ENCODE peak calls at places on chromosomes 7 and 10, in six cellular contexts. One of them, this sample, is unnamed.
A peak's percentile ranks its signal among the peaks of the same experiment; 100 is the strongest.

GRCh38 chr10:98088186-98088971 is 46.1 kb upstream of the R3HCC1L start:
- DNase-seq in sigmoid colon: no peak
- DNase-seq in CD8-positive, alpha-beta memory T cell: no peak
- DNase-seq in fibroblast of lung: no peak
- DNase-seq in OCI-LY7: no peak
- DNase-seq in adipocyte: no peak
- DNase-seq in this sample: no peak

GRCh38 chr10:31698169-31698890 is 230.3 kb downstream of the ARHGAP12 start:
- DNase-seq in sigmoid colon: peak; percentile 92
- DNase-seq in CD8-positive, alpha-beta memory T cell: no peak
- DNase-seq in fibroblast of lung: peak; percentile 80
- DNase-seq in OCI-LY7: no peak
- DNase-seq in adipocyte: peak; percentile 95
- DNase-seq in this sample: no peak

GRCh38 chr7:26777383-26777782 is 87.0 kb downstream of the SKAP2 start:
- DNase-seq in sigmoid colon: no peak
- DNase-seq in CD8-positive, alpha-beta memory T cell: no peak
- DNase-seq in fibroblast of lung: no peak
- DNase-seq in OCI-LY7: no peak
- DNase-seq in adipocyte: no peak
- DNase-seq in this sample: no peak

GRCh38 chr10:112963835-112964234 is 13.8 kb downstream of the TCF7L2 start:
- DNase-seq in sigmoid colon: peak; percentile 54
- DNase-seq in CD8-positive, alpha-beta memory T cell: no peak
- DNase-seq in fibroblast of lung: peak; percentile 40
- DNase-seq in OCI-LY7: no peak
- DNase-seq in adipocyte: no peak
- DNase-seq in this sample: no peak

GRCh38 chr7:134461921-134462320 is 3.0 kb upstream of the AKR1B1 start:
- DNase-seq in sigmoid colon: no peak
- DNase-seq in CD8-positive, alpha-beta memory T cell: no peak
- DNase-seq in fibroblast of lung: no peak
- DNase-seq in OCI-LY7: no peak
- DNase-seq in adipocyte: no peak
- DNase-seq in this sample: no peak

GRCh38 chr10:72435570-72435969 is 80.9 kb upstream of the DNAJB12 start:
- DNase-seq in sigmoid colon: no peak
- DNase-seq in CD8-positive, alpha-beta memory T cell: no peak
- DNase-seq in fibroblast of lung: no peak
- DNase-seq in OCI-LY7: no peak
- DNase-seq in adipocyte: no peak
- DNase-seq in this sample: no peak

GRCh38 chr7:155173905-155174304 is 103.8 kb downstream of the HTR5A start:
- DNase-seq in sigmoid colon: no peak
- DNase-seq in CD8-positive, alpha-beta memory T cell: no peak
- DNase-seq in fibroblast of lung: no peak
- DNase-seq in OCI-LY7: no peak
- DNase-seq in adipocyte: no peak
- DNase-seq in this sample: no peak

GRCh38 chr7:2894118-2894940 is 50.2 kb upstream of the GNA12 start:
- DNase-seq in sigmoid colon: no peak
- DNase-seq in CD8-positive, alpha-beta memory T cell: peak; percentile 61
- DNase-seq in fibroblast of lung: no peak
- DNase-seq in OCI-LY7: peak; percentile 91
- DNase-seq in adipocyte: no peak
- DNase-seq in this sample: no peak

GRCh38 chr7:151093748-151094147 is 7.5 kb downstream of the AGAP3 start:
- DNase-seq in sigmoid colon: no peak
- DNase-seq in CD8-positive, alpha-beta memory T cell: no peak
- DNase-seq in fibroblast of lung: no peak
- DNase-seq in OCI-LY7: no peak
- DNase-seq in adipocyte: no peak
- DNase-seq in this sample: peak; percentile 22

GRCh38 chr10:43138757-43139241 is 554 bp downstream of the CSGALNACT2 start:
- DNase-seq in sigmoid colon: no peak
- DNase-seq in CD8-positive, alpha-beta memory T cell: peak; percentile 82
- DNase-seq in fibroblast of lung: peak; percentile 44
- DNase-seq in OCI-LY7: peak; percentile 72
- DNase-seq in adipocyte: peak; percentile 75
- DNase-seq in this sample: no peak

GRCh38 chr10:43816351-43817321 is 168.0 kb upstream of the ZNF32 start:
- DNase-seq in sigmoid colon: peak; percentile 76
- DNase-seq in CD8-positive, alpha-beta memory T cell: peak; percentile 84
- DNase-seq in fibroblast of lung: peak; percentile 93
- DNase-seq in OCI-LY7: peak; percentile 51
- DNase-seq in adipocyte: peak; percentile 83
- DNase-seq in this sample: no peak

GRCh38 chr10:125014086-125014830 is 72.3 kb downstream of the ZRANB1 start:
- DNase-seq in sigmoid colon: peak; percentile 71
- DNase-seq in CD8-positive, alpha-beta memory T cell: no peak
- DNase-seq in fibroblast of lung: no peak
- DNase-seq in OCI-LY7: no peak
- DNase-seq in adipocyte: no peak
- DNase-seq in this sample: peak; percentile 71

GRCh38 chr10:11476035-11476434 is 135.4 kb downstream of the USP6NL start:
- DNase-seq in sigmoid colon: no peak
- DNase-seq in CD8-positive, alpha-beta memory T cell: no peak
- DNase-seq in fibroblast of lung: peak; percentile 5
- DNase-seq in OCI-LY7: no peak
- DNase-seq in adipocyte: no peak
- DNase-seq in this sample: no peak

GRCh38 chr10:58299580-58299979 is 30.6 kb downstream of the CISD1 start:
- DNase-seq in sigmoid colon: no peak
- DNase-seq in CD8-positive, alpha-beta memory T cell: peak; percentile 65
- DNase-seq in fibroblast of lung: peak; percentile 43
- DNase-seq in OCI-LY7: peak; percentile 70
- DNase-seq in adipocyte: peak; percentile 82
- DNase-seq in this sample: peak; percentile 49

GRCh38 chr10:112227331-112227961 is 43.9 kb upstream of the GPAM start:
- DNase-seq in sigmoid colon: no peak
- DNase-seq in CD8-positive, alpha-beta memory T cell: no peak
- DNase-seq in fibroblast of lung: peak; percentile 44
- DNase-seq in OCI-LY7: no peak
- DNase-seq in adipocyte: peak; percentile 11
- DNase-seq in this sample: no peak

GRCh38 chr7:115585015-115585655 is 445.4 kb downstream of the TFEC start:
- DNase-seq in sigmoid colon: no peak
- DNase-seq in CD8-positive, alpha-beta memory T cell: no peak
- DNase-seq in fibroblast of lung: peak; percentile 19
- DNase-seq in OCI-LY7: no peak
- DNase-seq in adipocyte: no peak
- DNase-seq in this sample: no peak

GRCh38 chr7:102236592-102237287 is 49.9 kb upstream of the SH2B2 start:
- DNase-seq in sigmoid colon: peak; percentile 75
- DNase-seq in CD8-positive, alpha-beta memory T cell: no peak
- DNase-seq in fibroblast of lung: peak; percentile 36
- DNase-seq in OCI-LY7: peak; percentile 57
- DNase-seq in adipocyte: peak; percentile 88
- DNase-seq in this sample: peak; percentile 74

GRCh38 chr7:73838642-73839041 is 3.7 kb downstream of the METTL27 start:
- DNase-seq in sigmoid colon: no peak
- DNase-seq in CD8-positive, alpha-beta memory T cell: no peak
- DNase-seq in fibroblast of lung: no peak
- DNase-seq in OCI-LY7: no peak
- DNase-seq in adipocyte: no peak
- DNase-seq in this sample: no peak

GRCh38 chr10:129764011-129764900 is 199.8 kb downstream of the EBF3 start:
- DNase-seq in sigmoid colon: peak; percentile 57
- DNase-seq in CD8-positive, alpha-beta memory T cell: peak; percentile 25
- DNase-seq in fibroblast of lung: no peak
- DNase-seq in OCI-LY7: no peak
- DNase-seq in adipocyte: no peak
- DNase-seq in this sample: no peak

GRCh38 chr7:139798221-139798620 is 20.4 kb upstream of the HIPK2 start:
- DNase-seq in sigmoid colon: no peak
- DNase-seq in CD8-positive, alpha-beta memory T cell: no peak
- DNase-seq in fibroblast of lung: no peak
- DNase-seq in OCI-LY7: peak; percentile 59
- DNase-seq in adipocyte: no peak
- DNase-seq in this sample: no peak

GRCh38 chr7:120819861-120820260 is 38.1 kb downstream of the TSPAN12 start:
- DNase-seq in sigmoid colon: no peak
- DNase-seq in CD8-positive, alpha-beta memory T cell: no peak
- DNase-seq in fibroblast of lung: no peak
- DNase-seq in OCI-LY7: no peak
- DNase-seq in adipocyte: no peak
- DNase-seq in this sample: no peak

GRCh38 chr7:47290867-47291266 is 291.0 kb downstream of the TNS3 start:
- DNase-seq in sigmoid colon: no peak
- DNase-seq in CD8-positive, alpha-beta memory T cell: no peak
- DNase-seq in fibroblast of lung: no peak
- DNase-seq in OCI-LY7: no peak
- DNase-seq in adipocyte: no peak
- DNase-seq in this sample: no peak

GRCh38 chr7:44094365-44094764 is 9.8 kb upstream of the AEBP1 start:
- DNase-seq in sigmoid colon: no peak
- DNase-seq in CD8-positive, alpha-beta memory T cell: no peak
- DNase-seq in fibroblast of lung: no peak
- DNase-seq in OCI-LY7: no peak
- DNase-seq in adipocyte: no peak
- DNase-seq in this sample: no peak
- H3K4me1 ChIP-seq in sigmoid colon: no peaks in the 10 kb centered on the region
- H3K4me1 ChIP-seq in CD8-positive, alpha-beta memory T cell: no peaks in the 10 kb centered on the region
- H3K4me1 ChIP-seq in fibroblast of lung: peaks cover under 1% of the 10 kb centered on the region
- H3K4me1 ChIP-seq in OCI-LY7: peaks cover 84% of the 10 kb centered on the region
- H3K4me1 ChIP-seq in adipocyte: peaks cover 32% of the 10 kb centered on the region
- H3K4me1 ChIP-seq in this sample: no peaks in the 10 kb centered on the region

GRCh38 chr7:112428715-112429114 is 21.5 kb upstream of the IFRD1 start:
- DNase-seq in sigmoid colon: no peak
- DNase-seq in CD8-positive, alpha-beta memory T cell: no peak
- DNase-seq in fibroblast of lung: no peak
- DNase-seq in OCI-LY7: no peak
- DNase-seq in adipocyte: no peak
- DNase-seq in this sample: no peak

GRCh38 chr7:112431803-112432202 is 18.5 kb upstream of the IFRD1 start:
- DNase-seq in sigmoid colon: no peak
- DNase-seq in CD8-positive, alpha-beta memory T cell: no peak
- DNase-seq in fibroblast of lung: no peak
- DNase-seq in OCI-LY7: no peak
- DNase-seq in adipocyte: no peak
- DNase-seq in this sample: no peak

GRCh38 chr7:112427984-112428383 is 22.3 kb upstream of the IFRD1 start:
- DNase-seq in sigmoid colon: no peak
- DNase-seq in CD8-positive, alpha-beta memory T cell: no peak
- DNase-seq in fibroblast of lung: no peak
- DNase-seq in OCI-LY7: no peak
- DNase-seq in adipocyte: no peak
- DNase-seq in this sample: no peak

GRCh38 chr7:112433289-112433688 is 17.0 kb upstream of the IFRD1 start:
- DNase-seq in sigmoid colon: no peak
- DNase-seq in CD8-positive, alpha-beta memory T cell: no peak
- DNase-seq in fibroblast of lung: no peak
- DNase-seq in OCI-LY7: no peak
- DNase-seq in adipocyte: no peak
- DNase-seq in this sample: no peak

GRCh38 chr7:112430649-112431048 is 19.6 kb upstream of the IFRD1 start:
- DNase-seq in sigmoid colon: no peak
- DNase-seq in CD8-positive, alpha-beta memory T cell: no peak
- DNase-seq in fibroblast of lung: no peak
- DNase-seq in OCI-LY7: no peak
- DNase-seq in adipocyte: no peak
- DNase-seq in this sample: no peak
- H3K4me1 ChIP-seq in sigmoid colon: peaks cover 12% of the 10 kb centered on the region
- H3K4me1 ChIP-seq in CD8-positive, alpha-beta memory T cell: no peaks in the 10 kb centered on the region
- H3K4me1 ChIP-seq in fibroblast of lung: no peaks in the 10 kb centered on the region
- H3K4me1 ChIP-seq in OCI-LY7: peaks cover 14% of the 10 kb centered on the region
- H3K4me1 ChIP-seq in adipocyte: no peaks in the 10 kb centered on the region
- H3K4me1 ChIP-seq in this sample: no peaks in the 10 kb centered on the region

DNA sequence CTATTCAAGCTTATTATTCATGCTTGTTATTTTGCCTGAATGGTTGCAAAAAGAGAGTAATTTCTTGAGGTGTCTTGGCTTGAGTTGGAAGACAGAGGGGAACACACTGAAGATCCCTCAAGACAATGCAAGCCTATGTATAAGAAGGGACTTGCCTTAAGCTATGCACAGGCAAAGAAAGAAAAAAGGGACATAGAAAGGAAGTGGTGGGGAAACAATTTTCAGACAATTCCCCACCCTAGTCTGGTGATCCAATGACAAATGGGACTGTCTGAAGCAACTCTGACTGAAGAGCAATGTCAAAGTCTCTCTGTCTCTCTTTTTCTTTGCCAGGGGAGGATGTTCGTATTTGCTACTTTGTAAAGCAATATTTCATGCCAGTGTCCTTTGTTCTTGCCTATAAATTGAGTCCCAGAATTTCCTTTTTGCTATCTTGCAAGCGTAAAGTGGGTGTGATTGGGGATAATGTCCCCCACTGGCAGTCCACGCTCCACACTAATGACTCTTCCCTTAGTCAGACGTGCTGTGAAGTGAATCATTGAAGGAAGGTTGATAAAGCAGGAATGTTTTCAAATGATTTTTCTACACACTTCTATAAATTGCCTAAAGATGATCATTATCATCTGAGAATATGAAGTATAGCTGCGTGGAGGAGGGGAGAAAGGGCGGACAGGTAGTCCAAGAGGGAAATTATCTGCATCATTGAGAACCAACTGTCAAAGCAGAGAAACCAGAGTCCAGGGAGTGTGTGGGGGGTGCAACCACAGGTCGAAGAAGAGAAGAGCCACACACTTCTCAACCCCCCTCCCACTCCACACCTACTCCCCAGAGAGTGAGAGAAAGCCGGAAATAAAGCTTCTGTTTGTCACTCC is 243.8 kb upstream of the ETV1 start:
- DNase-seq in sigmoid colon: no peak
- DNase-seq in CD8-positive, alpha-beta memory T cell: no peak
- DNase-seq in fibroblast of lung: peak; percentile 68
- DNase-seq in OCI-LY7: no peak
- DNase-seq in adipocyte: no peak
- DNase-seq in this sample: no peak
- H3K4me1 ChIP-seq in sigmoid colon: no peaks in the 10 kb centered on the region
- H3K4me1 ChIP-seq in CD8-positive, alpha-beta memory T cell: no peaks in the 10 kb centered on the region
- H3K4me1 ChIP-seq in fibroblast of lung: no peaks in the 10 kb centered on the region
- H3K4me1 ChIP-seq in OCI-LY7: no peaks in the 10 kb centered on the region
- H3K4me1 ChIP-seq in adipocyte: peaks cover 25% of the 10 kb centered on the region
- H3K4me1 ChIP-seq in this sample: no peaks in the 10 kb centered on the region

DNA sequence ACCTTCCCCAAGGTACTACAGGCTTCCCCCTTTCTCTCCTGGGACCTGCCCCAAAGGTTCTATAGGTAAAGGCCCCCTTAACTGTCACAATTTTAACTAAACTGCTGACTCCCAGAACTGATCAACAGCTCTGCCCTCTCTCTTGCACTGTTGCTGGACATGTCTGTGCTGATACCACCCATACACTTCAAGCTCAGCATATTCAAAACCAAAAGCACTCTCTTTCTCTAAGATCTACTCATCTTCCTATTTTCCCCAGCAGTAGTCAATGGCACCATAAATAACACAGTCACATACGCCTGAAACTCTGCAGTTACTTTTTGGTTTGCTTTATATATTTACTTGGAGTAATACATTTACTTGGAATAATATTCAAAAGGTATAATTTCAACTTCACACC is 12.3 kb downstream of the OSBPL3 start:
- DNase-seq in sigmoid colon: no peak
- DNase-seq in CD8-positive, alpha-beta memory T cell: no peak
- DNase-seq in fibroblast of lung: no peak
- DNase-seq in OCI-LY7: peak; percentile 15
- DNase-seq in adipocyte: no peak
- DNase-seq in this sample: no peak
- H3K4me1 ChIP-seq in sigmoid colon: no peaks in the 10 kb centered on the region
- H3K4me1 ChIP-seq in CD8-positive, alpha-beta memory T cell: peaks cover 64% of the 10 kb centered on the region
- H3K4me1 ChIP-seq in fibroblast of lung: peaks cover 23% of the 10 kb centered on the region
- H3K4me1 ChIP-seq in OCI-LY7: peaks cover 86% of the 10 kb centered on the region
- H3K4me1 ChIP-seq in adipocyte: peaks cover 24% of the 10 kb centered on the region
- H3K4me1 ChIP-seq in this sample: no peaks in the 10 kb centered on the region

GRCh38 chr7:22565315-22565811 is 65.4 kb upstream of the STEAP1B start:
- DNase-seq in sigmoid colon: no peak
- DNase-seq in CD8-positive, alpha-beta memory T cell: no peak
- DNase-seq in fibroblast of lung: peak; percentile 94
- DNase-seq in OCI-LY7: peak; percentile 13
- DNase-seq in adipocyte: peak; percentile 27
- DNase-seq in this sample: no peak
- H3K4me1 ChIP-seq in sigmoid colon: peaks cover 21% of the 10 kb centered on the region
- H3K4me1 ChIP-seq in CD8-positive, alpha-beta memory T cell: peaks cover 28% of the 10 kb centered on the region
- H3K4me1 ChIP-seq in fibroblast of lung: peaks cover 34% of the 10 kb centered on the region
- H3K4me1 ChIP-seq in OCI-LY7: peaks cover 27% of the 10 kb centered on the region
- H3K4me1 ChIP-seq in adipocyte: peaks cover 52% of the 10 kb centered on the region
- H3K4me1 ChIP-seq in this sample: peaks cover 39% of the 10 kb centered on the region